ENCODE peak calls at places on chromosomes 7 and 10, in six cellular contexts. One of them, this sample, is unnamed.

GRCh38 chr10:59180689-59181270 is 4.3 kb downstream of the PHYHIPL start:
- DNase-seq in PC-9: no peak
- DNase-seq in left ventricle myocardium inferior: no peak
- DNase-seq in neural progenitor cell: no peak
- DNase-seq in cardiac muscle cell: no peak
- DNase-seq in IMR-90: no peak
- DNase-seq in this sample: no peak

GRCh38 chr7:111132833-111133232 is 41.9 kb downstream of the LRRN3 start:
- DNase-seq in PC-9: no peak
- DNase-seq in left ventricle myocardium inferior: no peak
- DNase-seq in neural progenitor cell: no peak
- DNase-seq in cardiac muscle cell: no peak
- DNase-seq in IMR-90: peak; percentile 39
- DNase-seq in this sample: no peak

GRCh38 chr7:66033471-66034385 is 41.9 kb upstream of the ASL start:
- DNase-seq in PC-9: no peak
- DNase-seq in left ventricle myocardium inferior: no peak
- DNase-seq in neural progenitor cell: no peak
- DNase-seq in cardiac muscle cell: no peak
- DNase-seq in IMR-90: peak; percentile 22
- DNase-seq in this sample: no peak

GRCh38 chr7:144379791-144380384 is 23.6 kb downstream of the NOBOX start:
- DNase-seq in PC-9: no peak
- DNase-seq in left ventricle myocardium inferior: no peak
- DNase-seq in neural progenitor cell: no peak
- DNase-seq in cardiac muscle cell: no peak
- DNase-seq in IMR-90: no peak
- DNase-seq in this sample: no peak

GRCh38 chr7:112019932-112020331 is 186.3 kb downstream of the DOCK4 start:
- DNase-seq in PC-9: no peak
- DNase-seq in left ventricle myocardium inferior: no peak
- DNase-seq in neural progenitor cell: no peak
- DNase-seq in cardiac muscle cell: no peak
- DNase-seq in IMR-90: no peak
- DNase-seq in this sample: no peak

GRCh38 chr7:20021834-20022233 is 195.3 kb downstream of the MACC1 start:
- DNase-seq in PC-9: no peak
- DNase-seq in left ventricle myocardium inferior: no peak
- DNase-seq in neural progenitor cell: no peak
- DNase-seq in cardiac muscle cell: no peak
- DNase-seq in IMR-90: no peak
- DNase-seq in this sample: no peak

GRCh38 chr10:132251928-132252327 is 55.8 kb downstream of the STK32C start:
- DNase-seq in PC-9: no peak
- DNase-seq in left ventricle myocardium inferior: no peak
- DNase-seq in neural progenitor cell: no peak
- DNase-seq in cardiac muscle cell: no peak
- DNase-seq in IMR-90: no peak
- DNase-seq in this sample: no peak

GRCh38 chr10:31978158-31978483 is 49.5 kb upstream of the ARHGAP12 start:
- DNase-seq in PC-9: no peak
- DNase-seq in left ventricle myocardium inferior: no peak
- DNase-seq in neural progenitor cell: no peak
- DNase-seq in cardiac muscle cell: no peak
- DNase-seq in IMR-90: no peak
- DNase-seq in this sample: no peak

GRCh38 chr10:127195041-127195506 is 1.3 kb downstream of the INSYN2A start:
- DNase-seq in PC-9: no peak
- DNase-seq in left ventricle myocardium inferior: no peak
- DNase-seq in neural progenitor cell: peak; percentile 26
- DNase-seq in cardiac muscle cell: peak; percentile 7
- DNase-seq in IMR-90: no peak
- DNase-seq in this sample: no peak

GRCh38 chr10:4138146-4138721 is 353.2 kb upstream of the KLF6 start:
- DNase-seq in PC-9: no peak
- DNase-seq in left ventricle myocardium inferior: no peak
- DNase-seq in neural progenitor cell: no peak
- DNase-seq in cardiac muscle cell: peak; percentile 3
- DNase-seq in IMR-90: no peak
- DNase-seq in this sample: no peak

GRCh38 chr7:111958889-111959288 is 247.3 kb downstream of the DOCK4 start:
- DNase-seq in PC-9: no peak
- DNase-seq in left ventricle myocardium inferior: no peak
- DNase-seq in neural progenitor cell: no peak
- DNase-seq in cardiac muscle cell: no peak
- DNase-seq in IMR-90: no peak
- DNase-seq in this sample: no peak

GRCh38 chr10:132273304-132273944 is 34.3 kb downstream of the STK32C start:
- DNase-seq in PC-9: no peak
- DNase-seq in left ventricle myocardium inferior: no peak
- DNase-seq in neural progenitor cell: no peak
- DNase-seq in cardiac muscle cell: no peak
- DNase-seq in IMR-90: no peak
- DNase-seq in this sample: no peak

GRCh38 chr7:158500651-158501052 is 87.0 kb downstream of the PTPRN2 start:
- DNase-seq in PC-9: no peak
- DNase-seq in left ventricle myocardium inferior: no peak
- DNase-seq in neural progenitor cell: peak; percentile 63
- DNase-seq in cardiac muscle cell: peak; percentile 2
- DNase-seq in IMR-90: no peak
- DNase-seq in this sample: no peak
- H3K9me3 ChIP-seq in PC-9: no peaks in the 10 kb centered on the region
- H3K9me3 ChIP-seq in left ventricle myocardium inferior: peaks cover 8% of the 10 kb centered on the region
- H3K9me3 ChIP-seq in neural progenitor cell: no peaks in the 10 kb centered on the region
- H3K9me3 ChIP-seq in cardiac muscle cell: no peaks in the 10 kb centered on the region
- H3K9me3 ChIP-seq in IMR-90: peaks cover 30% of the 10 kb centered on the region
- H3K9me3 ChIP-seq in this sample: no peaks in the 10 kb centered on the region

GRCh38 chr7:5063698-5064097 is 18.0 kb downstream of the RBAK start:
- DNase-seq in PC-9: no peak
- DNase-seq in left ventricle myocardium inferior: no peak
- DNase-seq in neural progenitor cell: no peak
- DNase-seq in cardiac muscle cell: no peak
- DNase-seq in IMR-90: no peak
- DNase-seq in this sample: no peak

GRCh38 chr7:5070206-5070605 is 24.5 kb downstream of the RBAK start:
- DNase-seq in PC-9: no peak
- DNase-seq in left ventricle myocardium inferior: no peak
- DNase-seq in neural progenitor cell: no peak
- DNase-seq in cardiac muscle cell: no peak
- DNase-seq in IMR-90: no peak
- DNase-seq in this sample: no peak

GRCh38 chr7:5065107-5065407 is 19.4 kb downstream of the RBAK start:
- DNase-seq in PC-9: no peak
- DNase-seq in left ventricle myocardium inferior: no peak
- DNase-seq in neural progenitor cell: no peak
- DNase-seq in cardiac muscle cell: no peak
- DNase-seq in IMR-90: no peak
- DNase-seq in this sample: no peak

GRCh38 chr7:5064391-5065106 is 18.9 kb downstream of the RBAK start:
- DNase-seq in PC-9: no peak
- DNase-seq in left ventricle myocardium inferior: no peak
- DNase-seq in neural progenitor cell: no peak
- DNase-seq in cardiac muscle cell: no peak
- DNase-seq in IMR-90: no peak
- DNase-seq in this sample: no peak
- H3K9me3 ChIP-seq in PC-9: peaks cover 100% of the 10 kb centered on the region
- H3K9me3 ChIP-seq in left ventricle myocardium inferior: peaks cover 100% of the 10 kb centered on the region
- H3K9me3 ChIP-seq in neural progenitor cell: peaks cover 91% of the 10 kb centered on the region
- H3K9me3 ChIP-seq in cardiac muscle cell: peaks cover 28% of the 10 kb centered on the region
- H3K9me3 ChIP-seq in IMR-90: peaks cover 69% of the 10 kb centered on the region
- H3K9me3 ChIP-seq in this sample: peaks cover 67% of the 10 kb centered on the region

DNA sequence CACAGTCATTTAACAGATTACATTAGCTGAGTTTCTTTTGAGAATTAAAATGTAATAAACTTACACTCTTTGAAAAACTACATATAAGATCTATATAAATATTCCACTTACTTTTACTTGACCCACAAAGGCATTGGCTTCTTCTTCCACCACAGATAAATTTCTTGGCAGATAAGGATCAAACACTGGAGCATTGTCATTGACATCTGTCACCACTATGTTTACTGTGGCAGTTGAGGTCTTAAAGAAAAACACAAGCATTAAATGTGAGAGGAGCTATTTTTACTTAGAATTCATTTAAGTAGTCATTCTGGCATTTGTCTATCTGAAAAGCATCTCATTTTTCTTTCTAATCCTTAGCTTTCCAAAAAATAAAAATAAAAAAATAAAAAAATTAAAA is 734.4 kb downstream of the PCDH15 start:
- DNase-seq in PC-9: no peak
- DNase-seq in left ventricle myocardium inferior: no peak
- DNase-seq in neural progenitor cell: no peak
- DNase-seq in cardiac muscle cell: no peak
- DNase-seq in IMR-90: no peak
- DNase-seq in this sample: no peak
- H3K9me3 ChIP-seq in PC-9: no peaks in the 10 kb centered on the region
- H3K9me3 ChIP-seq in left ventricle myocardium inferior: no peaks in the 10 kb centered on the region
- H3K9me3 ChIP-seq in neural progenitor cell: no peaks in the 10 kb centered on the region
- H3K9me3 ChIP-seq in cardiac muscle cell: no peaks in the 10 kb centered on the region
- H3K9me3 ChIP-seq in IMR-90: peaks cover 12% of the 10 kb centered on the region
- H3K9me3 ChIP-seq in this sample: no peaks in the 10 kb centered on the region

DNA sequence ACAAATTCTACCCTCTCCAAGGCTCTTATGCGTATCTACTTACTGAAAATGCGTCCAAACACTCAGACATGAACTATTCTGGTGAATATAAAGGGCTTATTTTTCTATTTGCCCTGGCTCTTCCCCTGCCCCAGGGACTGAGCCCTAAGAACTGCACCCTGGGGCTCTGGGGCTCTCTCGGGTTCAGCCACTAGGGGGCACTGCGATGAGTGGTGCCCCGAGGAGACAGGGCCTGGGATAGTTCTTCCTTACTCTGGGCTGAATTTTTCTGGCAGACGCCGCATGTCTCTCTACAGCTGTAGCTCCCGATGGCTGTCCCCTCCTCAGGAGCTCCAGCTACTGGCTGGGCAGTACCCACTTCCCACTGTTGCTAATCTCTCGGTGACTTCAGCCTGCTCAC is 30.8 kb upstream of the GSDME start:
- DNase-seq in PC-9: no peak
- DNase-seq in left ventricle myocardium inferior: no peak
- DNase-seq in neural progenitor cell: no peak
- DNase-seq in cardiac muscle cell: no peak
- DNase-seq in IMR-90: no peak
- DNase-seq in this sample: no peak
- H3K9me3 ChIP-seq in PC-9: peaks cover 4% of the 10 kb centered on the region
- H3K9me3 ChIP-seq in left ventricle myocardium inferior: no peaks in the 10 kb centered on the region
- H3K9me3 ChIP-seq in neural progenitor cell: no peaks in the 10 kb centered on the region
- H3K9me3 ChIP-seq in cardiac muscle cell: no peaks in the 10 kb centered on the region
- H3K9me3 ChIP-seq in IMR-90: no peaks in the 10 kb centered on the region
- H3K9me3 ChIP-seq in this sample: no peaks in the 10 kb centered on the region

DNA sequence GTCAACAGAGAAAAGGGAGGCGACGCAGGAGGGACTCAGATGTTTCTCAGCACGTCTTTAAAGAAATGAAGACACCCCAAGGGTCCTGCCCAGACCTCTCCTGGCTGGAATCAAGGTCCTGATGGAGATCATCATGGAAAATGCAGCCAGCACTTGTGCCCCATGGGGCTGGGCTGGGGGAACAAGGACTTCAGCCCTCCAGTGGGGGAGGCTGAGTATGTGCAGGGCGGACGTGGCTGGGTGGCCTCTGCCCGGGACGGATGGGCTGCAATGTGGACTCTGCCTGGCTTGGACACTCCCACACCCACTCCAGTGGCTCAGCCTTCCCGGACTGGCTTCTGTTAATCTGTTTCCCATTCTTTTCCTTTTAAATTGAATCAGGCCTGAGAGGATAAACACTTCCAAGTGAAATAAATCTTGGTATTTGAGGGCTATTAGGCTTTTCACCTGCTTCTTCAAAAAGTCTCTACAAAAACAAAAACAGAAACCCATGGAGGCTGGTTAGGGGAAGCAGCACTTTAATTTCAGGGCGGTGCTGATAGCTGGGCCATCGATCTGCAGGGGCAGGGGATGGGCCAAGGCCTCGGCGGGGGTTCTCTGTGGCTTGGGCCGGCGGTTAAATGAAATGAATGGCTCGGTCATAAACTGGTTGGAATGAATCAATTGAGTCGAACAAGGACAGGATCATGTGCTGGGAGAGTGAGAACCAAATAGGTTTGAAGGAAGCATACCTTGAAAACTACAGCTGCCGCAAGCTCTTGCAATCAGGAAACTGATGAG is 51.5 kb downstream of the ADARB2 start:
- DNase-seq in PC-9: no peak
- DNase-seq in left ventricle myocardium inferior: no peak
- DNase-seq in neural progenitor cell: no peak
- DNase-seq in cardiac muscle cell: no peak
- DNase-seq in IMR-90: no peak
- DNase-seq in this sample: no peak
- H3K9me3 ChIP-seq in PC-9: no peaks in the 10 kb centered on the region
- H3K9me3 ChIP-seq in left ventricle myocardium inferior: peaks cover 7% of the 10 kb centered on the region
- H3K9me3 ChIP-seq in neural progenitor cell: no peaks in the 10 kb centered on the region
- H3K9me3 ChIP-seq in cardiac muscle cell: no peaks in the 10 kb centered on the region
- H3K9me3 ChIP-seq in IMR-90: peaks cover 43% of the 10 kb centered on the region
- H3K9me3 ChIP-seq in this sample: no peaks in the 10 kb centered on the region

GRCh38 chr10:10320981-10321380 is 696.7 kb upstream of the CELF2 start:
- DNase-seq in PC-9: no peak
- DNase-seq in left ventricle myocardium inferior: no peak
- DNase-seq in neural progenitor cell: no peak
- DNase-seq in cardiac muscle cell: peak; percentile 89
- DNase-seq in IMR-90: peak; percentile 71
- DNase-seq in this sample: no peak

GRCh38 chr10:10330481-10330880 is 687.2 kb upstream of the CELF2 start:
- DNase-seq in PC-9: no peak
- DNase-seq in left ventricle myocardium inferior: no peak
- DNase-seq in neural progenitor cell: no peak
- DNase-seq in cardiac muscle cell: peak; percentile 70
- DNase-seq in IMR-90: peak; percentile 56
- DNase-seq in this sample: no peak

GRCh38 chr10:10327934-10328333 is 689.7 kb upstream of the CELF2 start:
- DNase-seq in PC-9: no peak
- DNase-seq in left ventricle myocardium inferior: no peak
- DNase-seq in neural progenitor cell: no peak
- DNase-seq in cardiac muscle cell: no peak
- DNase-seq in IMR-90: peak; percentile 56
- DNase-seq in this sample: no peak

GRCh38 chr10:10326119-10326518 is 691.6 kb upstream of the CELF2 start:
- DNase-seq in PC-9: no peak
- DNase-seq in left ventricle myocardium inferior: no peak
- DNase-seq in neural progenitor cell: no peak
- DNase-seq in cardiac muscle cell: peak; percentile 64
- DNase-seq in IMR-90: peak; percentile 21
- DNase-seq in this sample: no peak
- H3K9me3 ChIP-seq in PC-9: no peaks in the 10 kb centered on the region
- H3K9me3 ChIP-seq in left ventricle myocardium inferior: no peaks in the 10 kb centered on the region
- H3K9me3 ChIP-seq in neural progenitor cell: no peaks in the 10 kb centered on the region
- H3K9me3 ChIP-seq in cardiac muscle cell: no peaks in the 10 kb centered on the region
- H3K9me3 ChIP-seq in IMR-90: no peaks in the 10 kb centered on the region
- H3K9me3 ChIP-seq in this sample: no peaks in the 10 kb centered on the region